ENCODE peak calls at places on chromosomes 6 and 20, in nine cellular contexts. F is upper lobe of right lung; S is RWPE2; T is K562; C is suprapubic skin; M is GM23248; L is CD4-positive, CD25-positive, alpha-beta regulatory T cell; J is left ventricle myocardium inferior; O is HFF-Myc. I is an unnamed sample.

GRCh38 chr20:34689486-34689885 is 12.6 kb upstream of the PIGU start:
- DNase-seq in F (no peak), S (no peak), T (no peak), C (no peak), M (peak), L (no peak), J (no peak), O (no peak), I (no peak)

GRCh38 chr6:33433001-33433559 is 13.2 kb downstream of the SYNGAP1 start:
- DNase-seq in F (no peak), S (no peak), T (no peak), C (no peak), M (no peak), L (no peak), J (no peak), O (no peak), I (no peak)

GRCh38 chr20:19921349-19921793 is 95.8 kb upstream of the NAA20 start:
- DNase-seq in F (no peak), S (no peak), T (no peak), C (no peak), M (peak), L (no peak), J (peak), O (no peak), I (no peak)

GRCh38 chr6:10725046-10725445 is 2.2 kb downstream of the TMEM14C start:
- DNase-seq in F (no peak), S (no peak), T (peak), C (no peak), M (no peak), L (no peak), J (no peak), O (no peak), I (no peak)

GRCh38 chr6:75368151-75368779 is 83.7 kb upstream of the TMEM30A start:
- DNase-seq in F (no peak), S (no peak), T (peak), C (no peak), M (no peak), L (no peak), J (no peak), O (no peak), I (no peak)

GRCh38 chr6:65126667-65127066 is 580.4 kb downstream of the EYS start:
- DNase-seq in F (no peak), S (no peak), T (no peak), C (no peak), M (no peak), L (no peak), J (no peak), O (no peak), I (no peak)

GRCh38 chr20:19867940-19868371 is 109.9 kb downstream of the RIN2 start:
- DNase-seq in F (peak), S (no peak), T (no peak), C (no peak), M (peak), L (no peak), J (peak), O (peak), I (no peak)

GRCh38 chr20:4179545-4179944 is 164.2 kb upstream of the RNF24 start:
- DNase-seq in F (no peak), S (no peak), T (no peak), C (no peak), M (no peak), L (no peak), J (no peak), O (no peak), I (no peak)

GRCh38 chr6:39225946-39226437 is 3.3 kb downstream of the KCNK5 start:
- DNase-seq in F (no peak), S (no peak), T (peak), C (no peak), M (no peak), L (no peak), J (no peak), O (no peak), I (peak)

GRCh38 chr6:42417641-42418112 is 34.0 kb downstream of the TRERF1 start:
- DNase-seq in F (no peak), S (no peak), T (no peak), C (no peak), M (peak), L (no peak), J (no peak), O (no peak), I (peak)

GRCh38 chr20:55415567-55416142 is 589.7 kb downstream of the CBLN4 start:
- DNase-seq in F (no peak), S (no peak), T (no peak), C (no peak), M (peak), L (no peak), J (no peak), O (no peak), I (peak)

GRCh38 chr6:140026561-140026960 is 652.1 kb upstream of the CITED2 start:
- DNase-seq in F (no peak), S (no peak), T (no peak), C (no peak), M (no peak), L (no peak), J (no peak), O (no peak), I (no peak)

GRCh38 chr6:164439331-164439730 is 870.1 kb downstream of the C6orf118 start:
- DNase-seq in F (no peak), S (no peak), T (no peak), C (no peak), M (no peak), L (no peak), J (no peak), O (no peak), I (no peak)

GRCh38 chr6:8085053-8085511 is 17.3 kb downstream of the EEF1E1 start:
- DNase-seq in F (no peak), S (peak), T (no peak), C (no peak), M (peak), L (no peak), J (no peak), O (peak), I (no peak)

GRCh38 chr6:10210052-10210451 is 204.8 kb downstream of the TFAP2A start:
- DNase-seq in F (no peak), S (no peak), T (no peak), C (no peak), M (peak), L (no peak), J (no peak), O (peak), I (no peak)

GRCh38 chr6:104656235-104656634 is 203.5 kb downstream of the HACE1 start:
- DNase-seq in F (no peak), S (no peak), T (peak), C (no peak), M (no peak), L (no peak), J (no peak), O (no peak), I (no peak)

GRCh38 chr6:164345340-164345739 is 930.8 kb downstream of the QKI start:
- DNase-seq in F (no peak), S (no peak), T (no peak), C (no peak), M (no peak), L (no peak), J (no peak), O (no peak), I (no peak)

GRCh38 chr6:2999005-2999620 is 581 bp upstream of the NQO2 start:
- DNase-seq in F (no peak), S (no peak), T (no peak), C (peak), M (peak), L (no peak), J (no peak), O (no peak), I (no peak)

GRCh38 chr6:47303383-47303782 is 6.3 kb downstream of the TNFRSF21 start:
- DNase-seq in F (no peak), S (no peak), T (no peak), C (no peak), M (no peak), L (no peak), J (no peak), O (no peak), I (no peak)

GRCh38 chr6:138455746-138456392 is 43.4 kb downstream of the NHSL1 start:
- DNase-seq in F (no peak), S (no peak), T (no peak), C (no peak), M (peak), L (peak), J (no peak), O (no peak), I (no peak)

GRCh38 chr20:60695223-60695622 is 556.8 kb upstream of the CDH4 start:
- DNase-seq in F (no peak), S (no peak), T (no peak), C (no peak), M (peak), L (no peak), J (no peak), O (peak), I (peak)

GRCh38 chr20:54345817-54346216 is 129.6 kb upstream of the DOK5 start:
- DNase-seq in F (no peak), S (no peak), T (no peak), C (no peak), M (peak), L (no peak), J (no peak), O (no peak), I (no peak)

GRCh38 chr6:69888842-69889590 is 22.7 kb downstream of the COL19A1 start:
- DNase-seq in F (no peak), S (no peak), T (no peak), C (no peak), M (no peak), L (no peak), J (no peak), O (no peak), I (no peak)

GRCh38 chr20:53773792-53774371 is 180.2 kb upstream of the ZNF217 start:
- DNase-seq in F (no peak), S (peak), T (no peak), C (no peak), M (peak), L (no peak), J (no peak), O (no peak), I (no peak)

GRCh38 chr6:11971154-11971553 is 41.0 kb upstream of the HIVEP1 start:
- DNase-seq in F (no peak), S (no peak), T (no peak), C (no peak), M (peak), L (no peak), J (no peak), O (peak), I (no peak)

GRCh38 chr6:34955447-34955846 is 66.4 kb downstream of the ANKS1A start:
- DNase-seq in F (no peak), S (no peak), T (no peak), C (no peak), M (no peak), L (no peak), J (no peak), O (no peak), I (no peak)

GRCh38 chr20:17059465-17059864 is 167.4 kb upstream of the PCSK2 start:
- DNase-seq in F (no peak), S (no peak), T (no peak), C (no peak), M (peak), L (no peak), J (no peak), O (peak), I (no peak)

GRCh38 chr20:32164984-32165735 is 42.4 kb downstream of the PLAGL2 start:
- DNase-seq in F (peak), S (peak), T (no peak), C (no peak), M (no peak), L (no peak), J (no peak), O (no peak), I (no peak)

GRCh38 chr6:29791786-29792122 is 35.9 kb upstream of the HLA-G start:
- DNase-seq in F (no peak), S (no peak), T (no peak), C (no peak), M (peak), L (no peak), J (no peak), O (no peak), I (no peak)

GRCh38 chr20:44137210-44137781 is 49.7 kb downstream of the JPH2 start:
- DNase-seq in F (no peak), S (no peak), T (no peak), C (no peak), M (peak), L (no peak), J (peak), O (no peak), I (no peak)

GRCh38 chr20:43949741-43950618 is 35.3 kb downstream of the TOX2 start:
- DNase-seq in F (no peak), S (no peak), T (peak), C (no peak), M (no peak), L (peak), J (peak), O (no peak), I (peak)

GRCh38 chr20:48921883-48922867 is 664 bp downstream of the ARFGEF2 start:
- DNase-seq in F (no peak), S (peak), T (peak), C (peak), M (peak), L (no peak), J (peak), O (no peak), I (no peak)

GRCh38 chr6:43493833-43494232 is 16.3 kb downstream of the LRRC73 start:
- DNase-seq in F (no peak), S (no peak), T (no peak), C (no peak), M (no peak), L (no peak), J (no peak), O (no peak), I (no peak)

GRCh38 chr6:150565945-150566344 is 33.7 kb upstream of the PLEKHG1 start:
- DNase-seq in F (no peak), S (no peak), T (no peak), C (no peak), M (no peak), L (no peak), J (no peak), O (no peak), I (no peak)

GRCh38 chr6:35185302-35185681 is 28.5 kb upstream of the SCUBE3 start:
- DNase-seq in F (peak), S (no peak), T (peak), C (no peak), M (peak), L (no peak), J (peak), O (no peak), I (no peak)

GRCh38 chr6:144064402-144064830 is 31.0 kb downstream of the SF3B5 start:
- DNase-seq in F (peak), S (no peak), T (peak), C (no peak), M (peak), L (peak), J (peak), O (no peak), I (no peak)

GRCh38 chr6:22334778-22335177 is 37.9 kb upstream of the PRL start:
- DNase-seq in F (no peak), S (no peak), T (no peak), C (no peak), M (no peak), L (no peak), J (no peak), O (no peak), I (no peak)

GRCh38 chr6:51273228-51273961 is 454.7 kb downstream of the TFAP2B start:
- DNase-seq in F (no peak), S (no peak), T (no peak), C (no peak), M (no peak), L (no peak), J (no peak), O (no peak), I (no peak)

GRCh38 chr6:36651659-36652379 is 26.7 kb upstream of the CDKN1A start:
- DNase-seq in F (no peak), S (no peak), T (no peak), C (no peak), M (no peak), L (no peak), J (no peak), O (no peak), I (no peak)

DNA sequence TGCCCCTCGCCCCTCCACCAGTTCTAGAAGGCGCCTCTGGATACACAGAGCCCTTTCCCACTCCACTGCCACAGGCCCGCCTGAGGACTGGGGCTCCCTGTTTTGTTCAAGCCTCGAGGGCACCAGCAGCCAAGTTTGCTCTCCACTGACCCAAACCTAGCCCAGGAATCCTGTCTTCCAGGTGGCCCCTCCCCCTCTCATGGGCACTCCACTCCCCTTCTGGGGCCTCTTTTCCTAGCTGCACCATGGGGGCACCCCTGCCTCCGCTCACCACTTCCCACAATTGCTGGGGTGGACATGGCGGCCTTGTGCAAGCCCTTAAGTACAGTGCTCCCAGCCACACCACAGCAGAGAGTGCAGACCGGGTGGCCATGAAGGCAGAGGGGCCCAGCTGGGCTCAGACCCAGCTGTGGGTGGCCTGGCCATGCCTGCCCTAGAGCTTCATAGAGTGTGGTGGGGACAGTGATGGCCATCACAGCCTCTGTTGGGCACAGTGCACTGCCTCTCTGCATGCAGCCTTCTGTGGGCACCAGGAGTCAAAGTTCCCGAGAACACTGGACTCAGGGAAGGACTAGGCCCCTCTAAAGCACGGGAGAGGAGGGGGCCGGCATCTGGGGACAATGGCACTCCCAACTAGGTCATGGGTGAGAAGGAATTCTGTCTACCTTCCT is 1.3 kb downstream of the MYL9 start:
- DNase-seq in F (no peak), S (no peak), T (no peak), C (no peak), M (no peak), L (no peak), J (no peak), O (no peak), I (no peak)
- H3K4me3 ChIP-seq in F (peak), S (no peak), T (no peak), C (peak), M (peak), L (no peak), J (peak), O (peak), I (no peak)

DNA sequence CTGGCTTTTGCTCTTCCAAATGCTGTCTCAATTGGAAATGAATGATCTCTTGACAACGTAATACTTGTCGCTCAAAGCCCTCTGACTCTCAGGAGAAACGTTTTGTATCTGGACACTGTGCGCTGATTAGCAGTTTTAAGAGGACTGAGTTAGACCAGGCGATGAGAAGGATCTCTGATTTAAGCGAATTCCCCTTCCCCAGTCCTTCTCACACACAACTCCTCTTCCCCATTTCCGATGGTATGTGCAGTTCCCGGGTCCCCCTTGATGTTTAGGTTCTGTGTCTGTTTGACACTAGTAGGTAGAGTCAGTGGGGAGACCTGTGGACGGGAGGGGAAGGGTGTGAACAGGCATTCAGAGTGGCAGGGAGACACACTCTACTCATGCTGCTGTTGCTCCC is 2.5 kb downstream of the ZDHHC14 start:
- DNase-seq in F (no peak), S (no peak), T (no peak), C (no peak), M (no peak), L (no peak), J (no peak), O (no peak), I (no peak)
- H3K4me3 ChIP-seq in F (peak), S (no peak), T (peak), C (no peak), M (no peak), L (no peak), J (peak), O (no peak), I (no peak)

GRCh38 chr20:37902504-37903313 is at the start of gene VSTM2L:
- DNase-seq in F (peak), S (peak), T (peak), C (no peak), M (peak), L (no peak), J (no peak), O (no peak), I (no peak)

GRCh38 chr20:37901280-37901666 is 1.7 kb upstream of the VSTM2L start:
- DNase-seq in F (no peak), S (no peak), T (peak), C (no peak), M (peak), L (no peak), J (no peak), O (no peak), I (no peak)

GRCh38 chr20:37903317-37904007 is 535 bp downstream of the VSTM2L start:
- DNase-seq in F (no peak), S (peak), T (no peak), C (no peak), M (peak), L (no peak), J (no peak), O (no peak), I (no peak)

GRCh38 chr20:37904008-37904675 is 1.2 kb downstream of the VSTM2L start:
- DNase-seq in F (no peak), S (peak), T (no peak), C (no peak), M (no peak), L (no peak), J (no peak), O (no peak), I (no peak)

DNA sequence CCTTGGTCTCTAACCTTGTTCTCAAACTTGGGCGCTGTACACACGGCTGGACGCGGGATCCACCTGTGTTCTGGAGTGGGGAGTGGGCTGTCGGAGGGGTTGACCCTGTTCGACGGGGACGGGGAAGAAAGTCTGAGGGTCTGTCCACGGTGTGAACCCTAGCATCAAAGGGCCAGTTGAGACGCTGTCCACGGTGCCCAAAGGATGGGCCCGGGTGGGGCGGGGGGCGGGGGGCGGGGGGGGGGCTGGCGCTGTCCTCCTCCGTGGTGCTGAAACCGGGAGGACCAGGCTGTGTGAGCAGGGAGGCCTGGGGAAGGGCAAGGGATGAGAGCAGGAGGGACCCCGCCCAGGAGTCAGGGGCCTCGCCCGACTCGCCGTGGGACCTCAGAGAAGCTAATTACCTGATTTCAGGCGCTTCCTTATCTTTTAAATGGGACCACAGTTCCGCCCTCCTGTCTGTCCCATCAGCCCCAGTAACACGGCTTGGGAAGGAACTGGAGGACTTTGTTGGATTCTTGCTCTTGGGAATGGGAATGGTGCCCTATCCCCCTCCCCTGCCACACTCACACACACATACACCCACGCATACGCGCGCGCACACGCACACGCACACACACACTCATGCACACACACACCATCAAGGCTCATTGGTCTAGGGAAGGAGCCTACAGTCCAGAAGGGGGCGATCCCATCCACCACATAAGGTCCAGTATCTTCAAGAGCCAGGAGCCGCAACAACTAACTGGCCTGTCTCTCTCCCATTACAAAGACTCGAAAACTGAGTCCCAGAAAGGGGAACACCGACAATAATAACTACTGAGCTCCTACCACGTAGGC is 1.0 kb upstream of the VSTM2L start:
- DNase-seq in F (no peak), S (no peak), T (peak), C (no peak), M (peak), L (no peak), J (no peak), O (peak), I (no peak)
- H3K4me3 ChIP-seq in F (peak), S (peak), T (no peak), C (peak), M (peak), L (no peak), J (peak), O (no peak), I (no peak)

GRCh38 chr20:61966492-61967244 is 99.0 kb downstream of the TAF4 start:
- DNase-seq in F (no peak), S (peak), T (no peak), C (no peak), M (no peak), L (no peak), J (no peak), O (no peak), I (no peak)
- H3K4me3 ChIP-seq in F (no peak), S (no peak), T (no peak), C (no peak), M (no peak), L (no peak), J (no peak), O (no peak), I (no peak)

GRCh38 chr20:25297141-25297905 is 49.4 kb downstream of the PYGB start:
- DNase-seq in F (no peak), S (no peak), T (no peak), C (no peak), M (no peak), L (no peak), J (no peak), O (no peak), I (no peak)
- H3K4me3 ChIP-seq in F (no peak), S (no peak), T (no peak), C (no peak), M (no peak), L (no peak), J (no peak), O (no peak), I (no peak)

GRCh38 chr6:155174576-155175174 is 89.1 kb upstream of the CLDN20 start:
- DNase-seq in F (no peak), S (no peak), T (peak), C (no peak), M (peak), L (peak), J (no peak), O (peak), I (peak)
- H3K4me3 ChIP-seq in F (no peak), S (no peak), T (no peak), C (no peak), M (no peak), L (no peak), J (no peak), O (no peak), I (no peak)

GRCh38 chr20:63751471-63752271 is 12.1 kb downstream of the SLC2A4RG start:
- DNase-seq in F (no peak), S (peak), T (no peak), C (no peak), M (no peak), L (no peak), J (no peak), O (no peak), I (no peak)
- H3K4me3 ChIP-seq in F (no peak), S (no peak), T (no peak), C (no peak), M (no peak), L (no peak), J (no peak), O (no peak), I (peak)